ENCODE peak calls at places on chromosome 1, in ten cellular contexts. Q, B, X, R, O, E, L, S, V and I are unnamed samples.

GRCh38 chr1:50208296-50208695 is 99.6 kb downstream of the ELAVL4 start:
- DNase-seq in Q (no peak), B (no peak), X (no peak), R (no peak), O (no peak), E (no peak), L (no peak), S (no peak), V (peak), I (no peak)

GRCh38 chr1:203039609-203040517 is 13.6 kb downstream of the PPFIA4 start:
- DNase-seq in Q (no peak), B (no peak), X (no peak), R (peak), O (peak), E (peak), L (peak), S (no peak), V (no peak), I (peak)

GRCh38 chr1:8831329-8831728 is 13.9 kb upstream of the RERE start:
- DNase-seq in Q (no peak), B (no peak), X (no peak), R (no peak), O (no peak), E (no peak), L (no peak), S (no peak), V (no peak), I (no peak)

GRCh38 chr1:117237701-117238413 is 27.1 kb upstream of the VTCN1 start:
- DNase-seq in Q (peak), B (no peak), X (peak), R (no peak), O (no peak), E (no peak), L (no peak), S (no peak), V (peak), I (no peak)

GRCh38 chr1:91397605-91398004 is 7.0 kb downstream of the HFM1 start:
- DNase-seq in Q (no peak), B (no peak), X (no peak), R (no peak), O (no peak), E (no peak), L (no peak), S (no peak), V (peak), I (no peak)

GRCh38 chr1:63615809-63616420 is 22.7 kb downstream of the PGM1 start:
- DNase-seq in Q (peak), B (peak), X (peak), R (no peak), O (peak), E (peak), L (peak), S (peak), V (peak), I (peak)

GRCh38 chr1:116915182-116915611 is 5.5 kb downstream of the PTGFRN start:
- DNase-seq in Q (no peak), B (no peak), X (peak), R (no peak), O (no peak), E (no peak), L (no peak), S (no peak), V (no peak), I (no peak)

GRCh38 chr1:211726467-211726866 is 51.0 kb upstream of the NEK2 start:
- DNase-seq in Q (no peak), B (no peak), X (no peak), R (no peak), O (no peak), E (no peak), L (no peak), S (no peak), V (no peak), I (no peak)

GRCh38 chr1:205570173-205570501 is 61.7 kb downstream of the ELK4 start:
- DNase-seq in Q (no peak), B (no peak), X (peak), R (no peak), O (no peak), E (no peak), L (no peak), S (no peak), V (no peak), I (no peak)

GRCh38 chr1:151408891-151409290 is 9.5 kb downstream of the PSMB4 start:
- DNase-seq in Q (no peak), B (no peak), X (no peak), R (no peak), O (no peak), E (no peak), L (no peak), S (no peak), V (peak), I (no peak)

GRCh38 chr1:210949039-210949438 is 184.9 kb downstream of the KCNH1 start:
- DNase-seq in Q (no peak), B (no peak), X (no peak), R (no peak), O (no peak), E (no peak), L (no peak), S (no peak), V (no peak), I (no peak)

GRCh38 chr1:84769636-84770035 is 79.4 kb upstream of the SSX2IP start:
- DNase-seq in Q (no peak), B (no peak), X (no peak), R (no peak), O (no peak), E (no peak), L (no peak), S (no peak), V (no peak), I (no peak)